ENCODE peak calls at places on chromosomes 16 and 17, in nine cellular contexts. M, X, Q, C, T, D, G, O and Y are unnamed samples.

GRCh38 chr17:51853857-51854256 is 304.7 kb downstream of the CA10 start:
- DNase-seq in M (no peak), X (no peak), Q (no peak), C (no peak), T (no peak), D (no peak), G (no peak), O (no peak), Y (no peak)

GRCh38 chr17:80225230-80225629 is 5.0 kb downstream of the SLC26A11 start:
- DNase-seq in M (no peak), X (no peak), Q (no peak), C (no peak), T (no peak), D (no peak), G (no peak), O (no peak), Y (no peak)

GRCh38 chr16:9706217-9706616 is 476.0 kb downstream of the GRIN2A start:
- DNase-seq in M (no peak), X (no peak), Q (no peak), C (no peak), T (no peak), D (no peak), G (no peak), O (no peak), Y (no peak)

GRCh38 chr16:50626868-50627267 is 54.2 kb downstream of the SNX20 start:
- DNase-seq in M (no peak), X (no peak), Q (no peak), C (no peak), T (no peak), D (no peak), G (no peak), O (no peak), Y (no peak)

GRCh38 chr16:11613381-11614303 is 26.9 kb upstream of the LITAF start:
- DNase-seq in M (no peak), X (no peak), Q (peak), C (peak), T (peak), D (peak), G (peak), O (peak), Y (peak)

GRCh38 chr17:5047446-5047845 is 12.2 kb upstream of the SLC52A1 start:
- DNase-seq in M (no peak), X (no peak), Q (no peak), C (no peak), T (no peak), D (no peak), G (no peak), O (no peak), Y (no peak)

GRCh38 chr17:40442392-40443195 is 656 bp upstream of the IGFBP4 start:
- DNase-seq in M (no peak), X (peak), Q (no peak), C (no peak), T (no peak), D (peak), G (no peak), O (no peak), Y (no peak)

GRCh38 chr17:71327376-71328059 is 793.3 kb upstream of the SOX9 start:
- DNase-seq in M (no peak), X (no peak), Q (no peak), C (no peak), T (no peak), D (no peak), G (no peak), O (no peak), Y (no peak)

GRCh38 chr16:27759947-27760844 is 210.3 kb downstream of the KATNIP start:
- DNase-seq in M (no peak), X (no peak), Q (no peak), C (no peak), T (no peak), D (no peak), G (no peak), O (no peak), Y (no peak)

GRCh38 chr16:996672-997071 is 15.1 kb downstream of the SOX8 start:
- DNase-seq in M (no peak), X (no peak), Q (no peak), C (no peak), T (no peak), D (no peak), G (no peak), O (no peak), Y (no peak)

GRCh38 chr16:7914738-7915137 is 582.1 kb downstream of the RBFOX1 start:
- DNase-seq in M (no peak), X (no peak), Q (no peak), C (no peak), T (no peak), D (no peak), G (no peak), O (peak), Y (no peak)

GRCh38 chr17:17724991-17725852 is 44.0 kb downstream of the RAI1 start:
- DNase-seq in M (no peak), X (no peak), Q (no peak), C (no peak), T (peak), D (no peak), G (no peak), O (no peak), Y (no peak)

GRCh38 chr17:10311131-10311530 is 61.7 kb downstream of the MYH13 start:
- DNase-seq in M (no peak), X (no peak), Q (no peak), C (no peak), T (no peak), D (no peak), G (no peak), O (no peak), Y (no peak)

GRCh38 chr16:68090526-68090925 is 5.4 kb downstream of the NFATC3 start:
- DNase-seq in M (no peak), X (no peak), Q (no peak), C (no peak), T (no peak), D (no peak), G (no peak), O (no peak), Y (no peak)

GRCh38 chr17:12445331-12445730 is 220.4 kb upstream of the MYOCD start:
- DNase-seq in M (no peak), X (no peak), Q (no peak), C (no peak), T (no peak), D (no peak), G (no peak), O (no peak), Y (no peak)

GRCh38 chr16:56477096-56477878 is 25.9 kb downstream of the OGFOD1 start:
- DNase-seq in M (no peak), X (no peak), Q (no peak), C (no peak), T (no peak), D (no peak), G (no peak), O (peak), Y (no peak)

GRCh38 chr16:47142469-47143328 is 1.0 kb downstream of the NETO2 start:
- DNase-seq in M (peak), X (no peak), Q (peak), C (peak), T (peak), D (peak), G (no peak), O (no peak), Y (no peak)

GRCh38 chr17:12395733-12396354 is 269.8 kb upstream of the MYOCD start:
- DNase-seq in M (no peak), X (no peak), Q (no peak), C (peak), T (no peak), D (no peak), G (no peak), O (peak), Y (no peak)

GRCh38 chr17:49795372-49795771 is 6.9 kb downstream of the KAT7 start:
- DNase-seq in M (no peak), X (no peak), Q (no peak), C (no peak), T (no peak), D (no peak), G (no peak), O (no peak), Y (no peak)

GRCh38 chr16:30953511-30954124 is 3.9 kb upstream of the SETD1A start:
- DNase-seq in M (peak), X (peak), Q (peak), C (peak), T (no peak), D (peak), G (no peak), O (peak), Y (peak)

GRCh38 chr17:33303254-33303653 is 10.2 kb upstream of the ASIC2 start:
- DNase-seq in M (no peak), X (no peak), Q (no peak), C (no peak), T (no peak), D (no peak), G (no peak), O (no peak), Y (no peak)

GRCh38 chr16:86634290-86634689 is 55.9 kb downstream of the FOXL1 start:
- DNase-seq in M (no peak), X (no peak), Q (no peak), C (no peak), T (no peak), D (no peak), G (no peak), O (no peak), Y (no peak)

GRCh38 chr17:53516643-53517042 is 306.1 kb upstream of the KIF2B start:
- DNase-seq in M (no peak), X (no peak), Q (no peak), C (no peak), T (no peak), D (no peak), G (no peak), O (no peak), Y (no peak)

GRCh38 chr16:10729104-10729503 is 14.5 kb upstream of the NUBP1 start:
- DNase-seq in M (no peak), X (no peak), Q (no peak), C (no peak), T (no peak), D (no peak), G (no peak), O (no peak), Y (no peak)

GRCh38 chr17:78530675-78531074 is 46.5 kb downstream of the DNAH17 start:
- DNase-seq in M (no peak), X (no peak), Q (no peak), C (no peak), T (no peak), D (no peak), G (no peak), O (no peak), Y (no peak)

GRCh38 chr17:74605361-74605760 is 13.3 kb upstream of the CD300LD start:
- DNase-seq in M (no peak), X (peak), Q (no peak), C (no peak), T (no peak), D (peak), G (no peak), O (no peak), Y (peak)

GRCh38 chr17:78112508-78113471 is 15.8 kb downstream of the TMC6 start:
- DNase-seq in M (peak), X (peak), Q (peak), C (peak), T (peak), D (peak), G (no peak), O (peak), Y (no peak)

GRCh38 chr16:14275934-14276333 is 204.8 kb downstream of the MRTFB start:
- DNase-seq in M (no peak), X (no peak), Q (no peak), C (no peak), T (no peak), D (no peak), G (no peak), O (no peak), Y (no peak)

GRCh38 chr16:2243031-2243528 is 6.8 kb downstream of the DNASE1L2 start:
- DNase-seq in M (no peak), X (no peak), Q (no peak), C (no peak), T (no peak), D (no peak), G (no peak), O (no peak), Y (no peak)

GRCh38 chr17:4449736-4450135 is 16.0 kb downstream of the SPNS3 start:
- DNase-seq in M (no peak), X (no peak), Q (no peak), C (peak), T (no peak), D (no peak), G (no peak), O (no peak), Y (no peak)

GRCh38 chr17:78534492-78535284 is 42.5 kb downstream of the DNAH17 start:
- DNase-seq in M (no peak), X (no peak), Q (no peak), C (no peak), T (no peak), D (no peak), G (no peak), O (no peak), Y (no peak)

GRCh38 chr17:81731271-81731670 is 19.2 kb downstream of the SLC25A10 start:
- DNase-seq in M (no peak), X (no peak), Q (no peak), C (no peak), T (no peak), D (no peak), G (no peak), O (no peak), Y (no peak)

GRCh38 chr16:54488729-54489128 is 202.1 kb upstream of the IRX3 start:
- DNase-seq in M (no peak), X (no peak), Q (no peak), C (no peak), T (no peak), D (no peak), G (no peak), O (no peak), Y (no peak)

GRCh38 chr16:3171181-3171854 is 16.7 kb upstream of the OR1F1 start:
- DNase-seq in M (no peak), X (no peak), Q (no peak), C (no peak), T (peak), D (no peak), G (no peak), O (no peak), Y (no peak)

GRCh38 chr16:22946433-22946832 is 132.5 kb downstream of the HS3ST2 start:
- DNase-seq in M (no peak), X (no peak), Q (no peak), C (no peak), T (no peak), D (no peak), G (no peak), O (no peak), Y (no peak)

GRCh38 chr16:22948603-22949368 is 134.8 kb downstream of the HS3ST2 start:
- DNase-seq in M (peak), X (peak), Q (peak), C (peak), T (peak), D (peak), G (peak), O (peak), Y (peak)

GRCh38 chr16:22942812-22943211 is 128.8 kb downstream of the HS3ST2 start:
- DNase-seq in M (no peak), X (no peak), Q (no peak), C (no peak), T (no peak), D (no peak), G (no peak), O (no peak), Y (no peak)

GRCh38 chr16:22945361-22945760 is 131.4 kb downstream of the HS3ST2 start:
- DNase-seq in M (no peak), X (peak), Q (no peak), C (no peak), T (no peak), D (no peak), G (no peak), O (no peak), Y (no peak)

GRCh38 chr16:22948058-22948602 is 134.2 kb downstream of the HS3ST2 start:
- DNase-seq in M (no peak), X (peak), Q (no peak), C (no peak), T (no peak), D (no peak), G (no peak), O (no peak), Y (no peak)
- TF ChIP-seq CTCF in M (no peak), X (no peak), Q (no peak), C (no peak), T (no peak), D (no peak), G (no peak), O (no peak), Y (no peak)

GRCh38 chr17:42288078-42288984 is at the start of gene STAT5A:
- DNase-seq in M (peak), X (peak), Q (peak), C (peak), T (peak), D (peak), G (peak), O (peak), Y (peak)
- TF ChIP-seq POLR2A in M (peak), X (peak), Q (peak), C (no peak), T (peak), D (no peak), G (peak), O (no peak), Y (no peak)

GRCh38 chr17:61349350-61349749 is 50.3 kb upstream of the TBX2 start:
- DNase-seq in M (no peak), X (no peak), Q (no peak), C (no peak), T (no peak), D (no peak), G (no peak), O (peak), Y (no peak)
- TF ChIP-seq CTCF in M (no peak), X (no peak), Q (no peak), C (no peak), T (no peak), D (peak), G (no peak), O (peak), Y (no peak)

GRCh38 chr17:30600062-30600829 is 123.0 kb downstream of the GOSR1 start:
- DNase-seq in M (peak), X (peak), Q (peak), C (peak), T (peak), D (peak), G (peak), O (peak), Y (peak)
- TF ChIP-seq POLR2A in M (peak), X (peak), Q (peak), C (no peak), T (peak), D (no peak), G (peak), O (peak), Y (no peak)

GRCh38 chr16:88810868-88811599 is 694 bp downstream of the APRT start:
- DNase-seq in M (peak), X (peak), Q (peak), C (peak), T (peak), D (peak), G (peak), O (peak), Y (peak)

GRCh38 chr16:88810166-88810867 is 1.4 kb downstream of the APRT start:
- DNase-seq in M (no peak), X (no peak), Q (no peak), C (no peak), T (no peak), D (peak), G (no peak), O (no peak), Y (no peak)

GRCh38 chr16:88813396-88814143 is 1.8 kb upstream of the APRT start:
- DNase-seq in M (no peak), X (no peak), Q (no peak), C (no peak), T (no peak), D (no peak), G (no peak), O (no peak), Y (no peak)

GRCh38 chr16:88811600-88811849 is 203 bp downstream of the APRT start:
- DNase-seq in M (no peak), X (no peak), Q (no peak), C (no peak), T (no peak), D (no peak), G (no peak), O (no peak), Y (no peak)

GRCh38 chr16:88811850-88812736 is at the start of gene APRT:
- DNase-seq in M (peak), X (peak), Q (peak), C (peak), T (peak), D (peak), G (peak), O (peak), Y (peak)
- TF ChIP-seq CTCF in M (no peak), X (peak), Q (peak), C (no peak), T (peak), D (peak), G (no peak), O (peak), Y (no peak)

GRCh38 chr16:81095653-81095952 is 592 bp downstream of the GCSH start:
- DNase-seq in M (no peak), X (no peak), Q (no peak), C (no peak), T (no peak), D (no peak), G (no peak), O (no peak), Y (no peak)

GRCh38 chr16:81096715-81097208 is 567 bp upstream of the GCSH start:
- DNase-seq in M (peak), X (no peak), Q (no peak), C (no peak), T (no peak), D (no peak), G (no peak), O (no peak), Y (no peak)

GRCh38 chr16:81097230-81097629 is 1.0 kb upstream of the GCSH start:
- DNase-seq in M (no peak), X (no peak), Q (no peak), C (no peak), T (no peak), D (no peak), G (no peak), O (no peak), Y (no peak)

GRCh38 chr16:81094771-81095251 is 1.4 kb downstream of the GCSH start:
- DNase-seq in M (no peak), X (no peak), Q (no peak), C (no peak), T (no peak), D (no peak), G (no peak), O (no peak), Y (no peak)

GRCh38 chr16:81095953-81096714 is at the start of gene GCSH:
- DNase-seq in M (peak), X (peak), Q (peak), C (peak), T (peak), D (peak), G (peak), O (peak), Y (peak)
- TF ChIP-seq POLR2A in M (peak), X (peak), Q (no peak), C (no peak), T (peak), D (no peak), G (peak), O (peak), Y (no peak)